ENCODE peak calls at places on chromosomes 3 and 15, in nine cellular contexts. J is OCI-LY7, S is LHCN-M2, F is A549, W is left colon, U is T follicular helper cell, N is NCI-H510A treated with DMSO at 0.1 percent for 48 hours, D is mammary epithelial cell, O is EH. M is an unnamed sample.
A peak's percentile ranks its signal among the peaks of the same experiment; 100 is the strongest.

GRCh38 chr3:113147608-113148306 is 63.6 kb upstream of the BOC start:
- DNase-seq in U (no peak), S (no peak), J (no peak), O (no peak), N (no peak), W (no peak), F (no peak), D (no peak), M (no peak)

GRCh38 chr3:187782008-187782407 is 36.7 kb upstream of the BCL6 start:
- DNase-seq in F (no peak), J (no peak), O (no peak), D (no peak), W (no peak), S (no peak), U (no peak), N (no peak), M (no peak)

GRCh38 chr3:25428003-25428861 is at the start of gene RARB:
- DNase-seq in F (peak; percentile 95), U (no peak), N (peak; percentile 7), O (peak; percentile 97), S (peak; percentile 81), W (peak; percentile 58), D (peak; percentile 90), J (no peak), M (peak; percentile 65)

GRCh38 chr3:69116897-69117296 is 5.5 kb downstream of the LMOD3 start:
- DNase-seq in O (no peak), F (no peak), N (no peak), J (no peak), W (no peak), S (peak; percentile 38), D (peak; percentile 80), U (no peak), M (peak; percentile 40)

GRCh38 chr3:105195260-105195659 is 171.4 kb upstream of the ALCAM start:
- DNase-seq in W (no peak), O (peak; percentile 57), U (no peak), N (no peak), D (peak; percentile 14), J (no peak), S (peak; percentile 43), F (no peak), M (peak; percentile 72)

GRCh38 chr3:125647318-125648014 is 52.2 kb upstream of the OSBPL11 start:
- DNase-seq in U (no peak), F (no peak), N (peak; percentile 59), W (peak; percentile 80), O (no peak), D (peak; percentile 90), S (no peak), J (no peak), M (peak; percentile 93)

GRCh38 chr3:54139630-54140029 is 17.3 kb downstream of the CACNA2D3 start:
- DNase-seq in D (no peak), S (no peak), N (no peak), J (no peak), F (no peak), W (no peak), U (no peak), O (no peak), M (no peak)

GRCh38 chr3:129383292-129383860 is 45.1 kb downstream of the EFCAB12 start:
- DNase-seq in N (peak; percentile 43), S (peak; percentile 79), W (no peak), U (peak; percentile 12), F (peak; percentile 71), D (peak; percentile 49), O (peak; percentile 77), J (peak; percentile 82), M (peak; percentile 42)

GRCh38 chr15:40282870-40283614 is at the start of gene ANKRD63:
- DNase-seq in J (no peak), U (no peak), W (no peak), N (no peak), F (no peak), O (no peak), D (no peak), S (no peak), M (no peak)

GRCh38 chr3:62277470-62277869 is 95.9 kb downstream of the FEZF2 start:
- DNase-seq in U (no peak), S (no peak), W (no peak), O (no peak), N (no peak), D (no peak), J (no peak), F (no peak), M (no peak)

GRCh38 chr15:92277776-92278175 is 115.9 kb upstream of the ST8SIA2 start:
- DNase-seq in O (no peak), J (peak; percentile 11), D (peak; percentile 37), S (peak; percentile 24), F (peak; percentile 48), U (no peak), W (no peak), N (peak; percentile 1), M (peak; percentile 19)

GRCh38 chr3:184716652-184717607 is 5.1 kb upstream of the MAGEF1 start:
- DNase-seq in F (no peak), S (peak; percentile 42), J (no peak), N (peak; percentile 95), U (no peak), W (no peak), D (no peak), O (peak; percentile 59), M (peak; percentile 73)

GRCh38 chr3:4686619-4687018 is 193.5 kb downstream of the ITPR1 start:
- DNase-seq in J (no peak), D (no peak), O (no peak), F (no peak), W (no peak), S (no peak), U (no peak), N (no peak), M (no peak)

GRCh38 chr3:14148041-14148985 is 23.5 kb downstream of the TMEM43 start:
- DNase-seq in F (no peak), N (no peak), U (no peak), S (no peak), D (no peak), O (no peak), W (no peak), J (no peak), M (no peak)

GRCh38 chr3:193620650-193621049 is 27.6 kb downstream of the OPA1 start:
- DNase-seq in J (no peak), D (peak; percentile 7), U (no peak), N (no peak), F (peak; percentile 1), W (no peak), O (peak; percentile 21), S (peak; percentile 52), M (peak; percentile 22)

GRCh38 chr3:131091768-131092167 is 65.1 kb downstream of the NEK11 start:
- DNase-seq in U (no peak), O (peak; percentile 40), W (no peak), D (peak; percentile 17), F (peak; percentile 42), N (no peak), J (no peak), S (no peak), M (peak; percentile 15)

GRCh38 chr15:77650285-77650684 is 17.6 kb upstream of the LINGO1 start:
- DNase-seq in W (no peak), J (peak; percentile 14), U (no peak), N (no peak), D (no peak), F (peak; percentile 41), O (peak; percentile 33), S (peak; percentile 17), M (no peak)

GRCh38 chr3:30315452-30315851 is 290.9 kb upstream of the TGFBR2 start:
- DNase-seq in J (no peak), D (no peak), W (no peak), S (peak; percentile 87), O (peak; percentile 75), N (no peak), F (no peak), U (no peak), M (no peak)

GRCh38 chr3:188165596-188165995 is 11.6 kb downstream of the LPP start:
- DNase-seq in U (no peak), W (no peak), D (no peak), J (no peak), O (peak; percentile 33), N (no peak), S (no peak), F (peak; percentile 51), M (no peak)

GRCh38 chr3:102449930-102450329 is 15.1 kb downstream of the ZPLD1 start:
- DNase-seq in D (no peak), O (no peak), F (no peak), J (no peak), S (no peak), U (no peak), N (no peak), W (no peak), M (no peak)

GRCh38 chr3:165549665-165550064 is 287.6 kb downstream of the BCHE start:
- DNase-seq in F (no peak), O (no peak), W (no peak), N (peak; percentile 75), J (no peak), D (no peak), U (no peak), S (no peak), M (no peak)

GRCh38 chr3:166060789-166061479 is 223.7 kb upstream of the BCHE start:
- DNase-seq in O (no peak), U (no peak), D (no peak), F (no peak), S (no peak), J (no peak), N (no peak), W (no peak), M (no peak)

GRCh38 chr3:194040501-194041273 is 95.3 kb upstream of the HES1 start:
- DNase-seq in S (no peak), D (no peak), O (no peak), U (no peak), F (no peak), J (no peak), W (no peak), N (no peak), M (no peak)

GRCh38 chr15:73573572-73573971 is 59.6 kb downstream of the NPTN start:
- DNase-seq in W (peak; percentile 94), O (peak; percentile 91), J (no peak), U (no peak), F (no peak), N (peak; percentile 36), S (no peak), D (peak; percentile 64), M (peak; percentile 45)

GRCh38 chr3:14210843-14211594 is 32.4 kb downstream of the LSM3 start:
- DNase-seq in F (no peak), S (peak; percentile 23), O (peak; percentile 100), N (no peak), U (no peak), J (no peak), W (no peak), D (no peak), M (no peak)

GRCh38 chr15:43702701-43703433 is 9.2 kb downstream of the CKMT1A start:
- DNase-seq in W (no peak), D (no peak), U (no peak), O (no peak), N (no peak), S (no peak), J (no peak), F (no peak), M (no peak)

GRCh38 chr3:37980477-37981347 is 9.9 kb upstream of the VILL start:
- DNase-seq in J (no peak), D (no peak), F (no peak), W (no peak), N (no peak), O (no peak), S (peak; percentile 55), U (no peak), M (no peak)

GRCh38 chr3:175260145-175260794 is 401.1 kb downstream of the NAALADL2 start:
- DNase-seq in O (peak; percentile 77), N (no peak), D (peak; percentile 60), J (no peak), U (no peak), S (peak; percentile 87), W (no peak), F (no peak), M (peak; percentile 76)

GRCh38 chr15:26838742-26839460 is 28.0 kb upstream of the GABRA5 start:
- DNase-seq in O (no peak), F (peak; percentile 47), D (no peak), N (no peak), U (no peak), J (peak; percentile 15), W (no peak), S (no peak), M (no peak)

GRCh38 chr15:25245801-25246622 is 192.8 kb downstream of the UBE3A start:
- DNase-seq in J (no peak), S (no peak), O (no peak), U (no peak), D (no peak), N (no peak), W (peak; percentile 7), F (no peak), M (no peak)

M was measured in bronchial epithelial cell.